ENCODE peak calls at places on chromosome 4, in eight cellular contexts. C is B cell, A is foreskin fibroblast, P is WTC11, M is upper lobe of left lung, T is HL-60, J is cardiac fibroblast, I is type B pancreatic cell. W is an unnamed sample.

GRCh38 chr4:20847124-20847747 is 147.0 kb downstream of the PACRGL start:
- DNase-seq in C (no peak), A (no peak), P (no peak), M (no peak), T (no peak), J (no peak), I (no peak), W (no peak)

GRCh38 chr4:77310931-77311330 is 153.9 kb downstream of the CCNG2 start:
- DNase-seq in C (no peak), A (no peak), P (no peak), M (no peak), T (no peak), J (peak), I (no peak), W (no peak)

GRCh38 chr4:72286185-72286584 is 254.4 kb downstream of the NPFFR2 start:
- DNase-seq in C (no peak), A (no peak), P (no peak), M (no peak), T (no peak), J (peak), I (no peak), W (no peak)

GRCh38 chr4:106647451-106647850 is 278.9 kb upstream of the GIMD1 start:
- DNase-seq in C (no peak), A (no peak), P (no peak), M (no peak), T (no peak), J (no peak), I (no peak), W (no peak)

GRCh38 chr4:113406723-113407016 is 354.9 kb downstream of the CAMK2D start:
- DNase-seq in C (no peak), A (no peak), P (no peak), M (no peak), T (no peak), J (no peak), I (no peak), W (no peak)

GRCh38 chr4:31998807-31999206 is 1278.6 kb downstream of the PCDH7 start:
- DNase-seq in C (no peak), A (no peak), P (no peak), M (no peak), T (no peak), J (no peak), I (no peak), W (no peak)

GRCh38 chr4:28462766-28463165 is 1602.1 kb downstream of the STIM2 start:
- DNase-seq in C (no peak), A (no peak), P (no peak), M (no peak), T (no peak), J (no peak), I (no peak), W (no peak)

GRCh38 chr4:59126996-59127395 is 2016.8 kb upstream of the IGFBP7 start:
- DNase-seq in C (no peak), A (no peak), P (no peak), M (no peak), T (no peak), J (no peak), I (no peak), W (no peak)

DNA sequence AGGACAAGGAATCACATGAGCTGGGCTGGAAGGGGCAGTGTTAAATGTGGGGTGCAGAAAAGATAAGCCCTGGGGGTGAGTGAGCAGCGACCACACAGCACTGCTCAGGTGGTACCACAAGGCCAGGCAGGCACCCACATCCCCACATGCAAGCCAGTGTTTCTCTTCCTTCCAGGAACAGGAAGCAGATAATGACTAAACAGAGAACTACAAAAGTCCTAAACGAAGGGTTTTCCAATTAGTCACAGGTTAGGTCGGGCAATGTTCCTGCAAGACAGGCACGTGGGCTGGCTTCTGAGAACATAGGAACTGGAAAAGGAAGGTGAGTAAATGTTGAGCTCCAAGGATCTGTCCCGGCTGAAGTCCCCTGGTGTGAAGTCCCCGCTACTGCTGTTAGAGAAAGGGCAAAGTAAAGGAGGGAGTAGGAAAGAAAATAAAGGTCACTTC is 19.5 kb downstream of the RELL1 start:
- DNase-seq in C (no peak), A (peak), P (no peak), M (peak), T (no peak), J (peak), I (no peak), W (peak)
- TF ChIP-seq CTCF in C (no peak), A (no peak), P (no peak), M (no peak), T (no peak), J (peak), I (no peak), W (no peak)

GRCh38 chr4:8916914-8917305 is 45.3 kb upstream of the HMX1 start:
- DNase-seq in C (no peak), A (no peak), P (no peak), M (no peak), T (no peak), J (no peak), I (no peak), W (no peak)

GRCh38 chr4:8917321-8917811 is 45.7 kb upstream of the HMX1 start:
- DNase-seq in C (no peak), A (no peak), P (no peak), M (no peak), T (no peak), J (no peak), I (peak), W (no peak)

GRCh38 chr4:8916251-8916913 is 44.7 kb upstream of the HMX1 start:
- DNase-seq in C (no peak), A (no peak), P (no peak), M (peak), T (no peak), J (no peak), I (peak), W (no peak)

GRCh38 chr4:8919651-8920288 is 48.1 kb upstream of the HMX1 start:
- DNase-seq in C (no peak), A (no peak), P (no peak), M (no peak), T (no peak), J (no peak), I (peak), W (no peak)

DNA sequence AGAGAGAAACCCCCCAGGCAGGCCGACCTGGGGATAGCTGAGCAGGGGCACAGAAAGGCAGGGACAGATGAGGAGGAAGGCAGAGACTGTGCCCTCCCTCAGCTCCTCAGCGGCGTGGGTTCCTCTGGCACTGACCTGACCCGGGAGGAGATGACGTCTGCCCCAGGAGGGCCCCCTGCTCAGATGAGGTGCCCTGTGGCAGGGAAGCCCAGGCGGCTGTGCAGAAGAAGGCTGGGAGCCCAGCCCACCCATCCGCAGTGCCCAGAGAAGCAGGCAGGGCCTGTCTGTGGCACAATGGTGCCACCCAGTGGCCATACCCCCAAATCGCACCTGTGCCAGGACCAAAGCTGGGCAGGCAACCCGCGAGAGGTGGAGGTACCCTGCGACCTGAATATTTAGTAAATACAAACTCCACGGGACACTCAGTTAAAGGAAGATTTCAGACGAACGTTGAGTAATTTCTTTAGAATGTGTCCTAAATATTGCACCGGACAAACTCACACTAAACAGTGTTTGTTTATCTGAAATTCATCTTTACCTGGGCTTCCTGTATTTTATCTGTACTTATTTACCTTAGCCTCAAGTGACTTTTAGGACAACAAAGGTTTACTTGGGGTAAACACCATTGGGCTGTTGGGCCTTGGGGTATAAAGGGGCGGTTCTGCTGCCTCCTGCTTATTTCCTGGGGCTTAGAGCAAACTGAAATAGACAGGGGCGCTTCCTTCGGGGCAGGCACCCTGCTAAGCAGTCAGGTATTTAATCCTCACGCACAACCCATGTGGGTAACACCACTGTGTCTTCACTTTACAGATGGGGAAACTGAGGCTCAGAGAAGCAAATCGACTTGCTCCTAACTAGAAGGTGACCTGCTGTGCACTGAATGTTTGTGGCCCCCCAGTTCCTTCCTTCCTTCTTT is 46.5 kb upstream of the HMX1 start:
- DNase-seq in C (peak), A (peak), P (peak), M (peak), T (peak), J (peak), I (peak), W (peak)
- TF ChIP-seq CTCF in C (peak), A (peak), P (peak), M (peak), T (peak), J (peak), I (peak), W (peak)

GRCh38 chr4:42278709-42279324 is 118.5 kb upstream of the SHISA3 start:
- DNase-seq in C (no peak), A (no peak), P (peak), M (no peak), T (no peak), J (no peak), I (no peak), W (no peak)
- TF ChIP-seq CTCF in C (no peak), A (no peak), P (no peak), M (no peak), T (no peak), J (no peak), I (no peak), W (no peak)

DNA sequence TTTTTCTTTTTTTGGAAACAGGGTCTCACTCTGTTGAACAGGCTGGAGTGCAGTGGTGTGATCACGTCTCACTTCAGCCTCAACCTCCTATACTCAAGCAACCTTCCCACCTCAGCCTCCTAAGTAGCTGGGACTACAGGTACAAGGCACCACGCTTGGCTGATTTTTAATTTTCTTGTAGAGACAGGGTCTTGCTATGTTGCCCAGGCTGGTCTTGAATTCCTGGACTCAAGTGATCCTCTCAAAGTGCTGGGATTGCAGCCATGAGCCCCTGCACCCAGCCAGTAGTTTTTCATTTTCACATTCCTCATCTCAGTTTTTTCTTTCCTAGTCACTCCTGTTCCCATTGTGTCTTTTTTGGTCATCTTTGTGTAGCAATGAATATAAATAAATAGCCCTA is 11.1 kb downstream of the USO1 start:
- DNase-seq in C (no peak), A (no peak), P (no peak), M (no peak), T (no peak), J (no peak), I (no peak), W (no peak)
- TF ChIP-seq CTCF in C (no peak), A (no peak), P (no peak), M (no peak), T (no peak), J (no peak), I (no peak), W (no peak)

DNA sequence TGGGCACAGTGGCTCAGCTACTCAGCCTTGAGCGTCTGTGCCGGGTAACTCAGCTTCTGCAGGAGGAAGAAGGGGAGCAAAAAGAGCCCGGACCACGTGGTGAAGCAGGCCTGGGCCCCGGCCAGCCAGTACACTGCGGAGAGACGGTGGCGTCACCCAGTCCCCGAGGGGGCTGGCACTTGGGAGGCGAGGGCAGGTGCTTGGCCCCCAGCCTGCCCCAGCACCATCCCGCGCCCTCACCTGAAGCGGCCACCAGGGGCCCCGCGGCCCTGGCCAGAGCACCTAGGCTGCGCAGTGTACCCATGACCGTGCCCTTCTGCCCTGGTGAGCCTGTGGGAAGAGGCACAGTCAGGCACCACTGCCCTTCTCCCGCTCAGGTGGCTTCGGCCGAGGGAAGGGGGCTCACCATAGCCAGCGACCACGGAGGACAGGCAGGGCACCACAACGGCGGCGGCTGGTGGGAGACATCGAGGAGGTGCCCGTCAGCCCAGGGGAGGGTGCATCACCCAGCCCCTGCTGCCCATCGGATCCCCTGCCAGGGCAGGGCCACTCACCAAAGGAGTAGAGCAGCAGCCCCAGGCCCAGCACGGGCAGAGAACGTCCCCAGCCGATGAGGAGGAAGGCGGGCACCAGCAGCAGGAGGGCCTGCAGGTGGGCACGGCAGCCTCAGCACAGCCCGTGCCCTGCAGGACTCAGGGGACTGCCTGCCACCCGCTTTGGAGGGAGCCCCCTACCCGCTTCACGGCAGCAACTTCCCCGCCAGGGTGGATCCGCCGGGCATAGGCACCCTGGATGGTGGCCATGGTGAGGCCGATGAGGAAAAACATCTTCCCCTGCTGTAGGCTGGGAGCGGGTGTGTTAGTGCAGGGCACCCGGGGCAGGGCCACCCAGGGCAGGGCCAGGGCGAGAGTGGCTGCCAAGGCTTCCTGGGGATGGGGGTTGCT is 32.1 kb downstream of the NOP14 start:
- DNase-seq in C (peak), A (no peak), P (no peak), M (peak), T (peak), J (no peak), I (no peak), W (no peak)
- TF ChIP-seq CTCF in C (no peak), A (no peak), P (peak), M (peak), T (no peak), J (no peak), I (peak), W (peak)

GRCh38 chr4:78312989-78313753 is 238.4 kb upstream of the ANXA3 start:
- DNase-seq in C (no peak), A (no peak), P (no peak), M (no peak), T (no peak), J (peak), I (no peak), W (no peak)

GRCh38 chr4:78310732-78311100 is 240.9 kb upstream of the ANXA3 start:
- DNase-seq in C (no peak), A (no peak), P (no peak), M (no peak), T (no peak), J (no peak), I (no peak), W (no peak)

GRCh38 chr4:78309352-78309751 is 242.2 kb upstream of the ANXA3 start:
- DNase-seq in C (no peak), A (no peak), P (no peak), M (no peak), T (no peak), J (no peak), I (no peak), W (no peak)

GRCh38 chr4:78310056-78310731 is 241.4 kb upstream of the ANXA3 start:
- DNase-seq in C (no peak), A (peak), P (no peak), M (no peak), T (no peak), J (no peak), I (no peak), W (no peak)

GRCh38 chr4:78311306-78311705 is 240.3 kb upstream of the ANXA3 start:
- DNase-seq in C (no peak), A (no peak), P (no peak), M (no peak), T (no peak), J (no peak), I (no peak), W (no peak)
- TF ChIP-seq CTCF in C (no peak), A (no peak), P (no peak), M (no peak), T (no peak), J (no peak), I (no peak), W (no peak)

DNA sequence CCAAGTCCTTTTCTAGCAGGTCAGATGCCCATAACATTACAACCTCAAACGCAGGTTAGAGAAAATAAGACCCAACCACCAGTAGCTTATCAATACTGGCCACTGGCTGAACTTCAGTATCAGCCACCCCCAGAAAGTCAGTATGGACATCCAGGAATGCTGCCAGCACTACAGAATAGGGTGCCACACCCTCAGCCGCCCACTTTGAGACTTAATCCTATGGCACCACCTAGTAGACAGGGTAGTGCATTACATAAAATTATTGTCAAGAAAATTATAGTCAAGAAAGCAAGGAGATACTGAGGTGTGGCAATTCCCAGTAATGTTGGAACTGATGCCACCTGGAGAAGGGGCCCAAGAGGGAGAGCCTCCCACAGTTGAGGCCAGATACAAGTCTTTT is 19.9 kb upstream of the TRIM61 start:
- DNase-seq in C (no peak), A (no peak), P (no peak), M (no peak), T (no peak), J (peak), I (no peak), W (no peak)
- TF ChIP-seq CTCF in C (no peak), A (no peak), P (no peak), M (no peak), T (no peak), J (no peak), I (peak), W (no peak)

W was measured in activated CD8-positive, alpha-beta T cell treated with anti-CD3 and anti-CD28 coated beads for 36 hours.